ENCODE peak calls at places on chromosomes 16 and 17, in nine cellular contexts. One of them, this sample, is unnamed.

GRCh38 chr17:33875973-33876372 is 379.1 kb upstream of the CCL2 start:
- DNase-seq in mammary epithelial cell: no peak
- DNase-seq in stimulated activated effector memory CD8-positive, alpha-beta T cell treated with anti-CD3 and anti-CD28 coated beads, Interleukin-12 subunit alpha, Interleukin-12 subunit beta, amount 100 ng/mL, for 72 hours: no peak
- DNase-seq in T-helper 1 cell: no peak
- DNase-seq in EL: no peak
- DNase-seq in GF-D8: no peak
- DNase-seq in M059J: no peak
- DNase-seq in KBM-7: no peak
- DNase-seq in NCI-H1105: no peak
- DNase-seq in this sample: no peak

GRCh38 chr17:70636517-70637133 is 467.3 kb downstream of the KCNJ2 start:
- DNase-seq in stimulated activated effector memory CD8-positive, alpha-beta T cell treated with anti-CD3 and anti-CD28 coated beads, Interleukin-12 subunit alpha, Interleukin-12 subunit beta, amount 100 ng/mL, for 72 hours: no peak
- DNase-seq in KBM-7: peak
- DNase-seq in mammary epithelial cell: peak
- DNase-seq in GF-D8: peak
- DNase-seq in NCI-H1105: peak
- DNase-seq in EL: peak
- DNase-seq in M059J: peak
- DNase-seq in T-helper 1 cell: no peak
- DNase-seq in this sample: no peak

GRCh38 chr16:30028438-30029093 is 2.5 kb downstream of the TLCD3B start:
- DNase-seq in NCI-H1105: no peak
- DNase-seq in stimulated activated effector memory CD8-positive, alpha-beta T cell treated with anti-CD3 and anti-CD28 coated beads, Interleukin-12 subunit alpha, Interleukin-12 subunit beta, amount 100 ng/mL, for 72 hours: no peak
- DNase-seq in EL: no peak
- DNase-seq in KBM-7: peak
- DNase-seq in T-helper 1 cell: no peak
- DNase-seq in GF-D8: no peak
- DNase-seq in mammary epithelial cell: no peak
- DNase-seq in M059J: peak
- DNase-seq in this sample: no peak

GRCh38 chr16:83842291-83842690 is 34.5 kb downstream of the HSBP1 start:
- DNase-seq in mammary epithelial cell: no peak
- DNase-seq in stimulated activated effector memory CD8-positive, alpha-beta T cell treated with anti-CD3 and anti-CD28 coated beads, Interleukin-12 subunit alpha, Interleukin-12 subunit beta, amount 100 ng/mL, for 72 hours: no peak
- DNase-seq in EL: no peak
- DNase-seq in KBM-7: no peak
- DNase-seq in T-helper 1 cell: no peak
- DNase-seq in M059J: no peak
- DNase-seq in NCI-H1105: no peak
- DNase-seq in GF-D8: no peak
- DNase-seq in this sample: no peak

GRCh38 chr17:34958438-34958837 is 2.8 kb downstream of the CCT6B start:
- DNase-seq in mammary epithelial cell: no peak
- DNase-seq in EL: no peak
- DNase-seq in KBM-7: no peak
- DNase-seq in T-helper 1 cell: no peak
- DNase-seq in M059J: no peak
- DNase-seq in GF-D8: no peak
- DNase-seq in stimulated activated effector memory CD8-positive, alpha-beta T cell treated with anti-CD3 and anti-CD28 coated beads, Interleukin-12 subunit alpha, Interleukin-12 subunit beta, amount 100 ng/mL, for 72 hours: no peak
- DNase-seq in NCI-H1105: no peak
- DNase-seq in this sample: no peak

GRCh38 chr16:78918805-78919204 is 681.7 kb downstream of the MAF start:
- DNase-seq in EL: no peak
- DNase-seq in GF-D8: no peak
- DNase-seq in mammary epithelial cell: no peak
- DNase-seq in M059J: no peak
- DNase-seq in T-helper 1 cell: no peak
- DNase-seq in NCI-H1105: no peak
- DNase-seq in KBM-7: no peak
- DNase-seq in stimulated activated effector memory CD8-positive, alpha-beta T cell treated with anti-CD3 and anti-CD28 coated beads, Interleukin-12 subunit alpha, Interleukin-12 subunit beta, amount 100 ng/mL, for 72 hours: no peak
- DNase-seq in this sample: no peak

GRCh38 chr17:35947156-35947585 is 3.7 kb upstream of the LYZL6 start:
- DNase-seq in GF-D8: peak
- DNase-seq in NCI-H1105: peak
- DNase-seq in mammary epithelial cell: peak
- DNase-seq in stimulated activated effector memory CD8-positive, alpha-beta T cell treated with anti-CD3 and anti-CD28 coated beads, Interleukin-12 subunit alpha, Interleukin-12 subunit beta, amount 100 ng/mL, for 72 hours: peak
- DNase-seq in M059J: peak
- DNase-seq in T-helper 1 cell: peak
- DNase-seq in EL: peak
- DNase-seq in KBM-7: peak
- DNase-seq in this sample: no peak

GRCh38 chr17:81641825-81642489 is 5.0 kb downstream of the TSPAN10 start:
- DNase-seq in GF-D8: no peak
- DNase-seq in mammary epithelial cell: peak
- DNase-seq in T-helper 1 cell: no peak
- DNase-seq in KBM-7: no peak
- DNase-seq in M059J: peak
- DNase-seq in EL: peak
- DNase-seq in stimulated activated effector memory CD8-positive, alpha-beta T cell treated with anti-CD3 and anti-CD28 coated beads, Interleukin-12 subunit alpha, Interleukin-12 subunit beta, amount 100 ng/mL, for 72 hours: no peak
- DNase-seq in NCI-H1105: no peak
- DNase-seq in this sample: no peak

GRCh38 chr16:70162041-70162451 is 11.5 kb upstream of the CLEC18C start:
- DNase-seq in T-helper 1 cell: no peak
- DNase-seq in KBM-7: no peak
- DNase-seq in EL: peak
- DNase-seq in mammary epithelial cell: peak
- DNase-seq in M059J: peak
- DNase-seq in stimulated activated effector memory CD8-positive, alpha-beta T cell treated with anti-CD3 and anti-CD28 coated beads, Interleukin-12 subunit alpha, Interleukin-12 subunit beta, amount 100 ng/mL, for 72 hours: no peak
- DNase-seq in NCI-H1105: no peak
- DNase-seq in GF-D8: no peak
- DNase-seq in this sample: peak

GRCh38 chr17:4980644-4981216 is 6.7 kb downstream of the CAMTA2 start:
- DNase-seq in EL: peak
- DNase-seq in mammary epithelial cell: no peak
- DNase-seq in T-helper 1 cell: peak
- DNase-seq in KBM-7: peak
- DNase-seq in stimulated activated effector memory CD8-positive, alpha-beta T cell treated with anti-CD3 and anti-CD28 coated beads, Interleukin-12 subunit alpha, Interleukin-12 subunit beta, amount 100 ng/mL, for 72 hours: peak
- DNase-seq in NCI-H1105: peak
- DNase-seq in M059J: peak
- DNase-seq in GF-D8: no peak
- DNase-seq in this sample: no peak

GRCh38 chr16:88062341-88062861 is 111.2 kb downstream of the BANP start:
- DNase-seq in GF-D8: no peak
- DNase-seq in mammary epithelial cell: no peak
- DNase-seq in KBM-7: no peak
- DNase-seq in stimulated activated effector memory CD8-positive, alpha-beta T cell treated with anti-CD3 and anti-CD28 coated beads, Interleukin-12 subunit alpha, Interleukin-12 subunit beta, amount 100 ng/mL, for 72 hours: no peak
- DNase-seq in M059J: no peak
- DNase-seq in NCI-H1105: no peak
- DNase-seq in T-helper 1 cell: no peak
- DNase-seq in EL: peak
- DNase-seq in this sample: peak

GRCh38 chr16:66481081-66481942 is 54.2 kb downstream of the BEAN1 start:
- DNase-seq in T-helper 1 cell: no peak
- DNase-seq in GF-D8: no peak
- DNase-seq in KBM-7: no peak
- DNase-seq in NCI-H1105: no peak
- DNase-seq in stimulated activated effector memory CD8-positive, alpha-beta T cell treated with anti-CD3 and anti-CD28 coated beads, Interleukin-12 subunit alpha, Interleukin-12 subunit beta, amount 100 ng/mL, for 72 hours: no peak
- DNase-seq in EL: no peak
- DNase-seq in mammary epithelial cell: no peak
- DNase-seq in M059J: no peak
- DNase-seq in this sample: no peak

GRCh38 chr17:57480438-57481196 is 224.3 kb downstream of the MSI2 start:
- DNase-seq in NCI-H1105: no peak
- DNase-seq in M059J: peak
- DNase-seq in KBM-7: no peak
- DNase-seq in GF-D8: no peak
- DNase-seq in T-helper 1 cell: no peak
- DNase-seq in stimulated activated effector memory CD8-positive, alpha-beta T cell treated with anti-CD3 and anti-CD28 coated beads, Interleukin-12 subunit alpha, Interleukin-12 subunit beta, amount 100 ng/mL, for 72 hours: no peak
- DNase-seq in EL: peak
- DNase-seq in mammary epithelial cell: peak
- DNase-seq in this sample: no peak

GRCh38 chr17:8138672-8139371 is 13.4 kb downstream of the PER1 start:
- DNase-seq in mammary epithelial cell: peak
- DNase-seq in NCI-H1105: peak
- DNase-seq in T-helper 1 cell: peak
- DNase-seq in stimulated activated effector memory CD8-positive, alpha-beta T cell treated with anti-CD3 and anti-CD28 coated beads, Interleukin-12 subunit alpha, Interleukin-12 subunit beta, amount 100 ng/mL, for 72 hours: peak
- DNase-seq in GF-D8: peak
- DNase-seq in EL: peak
- DNase-seq in KBM-7: peak
- DNase-seq in M059J: peak
- DNase-seq in this sample: peak

GRCh38 chr17:32519769-32520701 is 33.2 kb downstream of the CDK5R1 start:
- DNase-seq in mammary epithelial cell: no peak
- DNase-seq in EL: peak
- DNase-seq in NCI-H1105: no peak
- DNase-seq in M059J: peak
- DNase-seq in GF-D8: no peak
- DNase-seq in T-helper 1 cell: peak
- DNase-seq in stimulated activated effector memory CD8-positive, alpha-beta T cell treated with anti-CD3 and anti-CD28 coated beads, Interleukin-12 subunit alpha, Interleukin-12 subunit beta, amount 100 ng/mL, for 72 hours: no peak
- DNase-seq in KBM-7: no peak
- DNase-seq in this sample: peak

GRCh38 chr17:81960130-81960958 is 643 bp downstream of the NOTUM start:
- DNase-seq in stimulated activated effector memory CD8-positive, alpha-beta T cell treated with anti-CD3 and anti-CD28 coated beads, Interleukin-12 subunit alpha, Interleukin-12 subunit beta, amount 100 ng/mL, for 72 hours: no peak
- DNase-seq in M059J: no peak
- DNase-seq in NCI-H1105: no peak
- DNase-seq in mammary epithelial cell: no peak
- DNase-seq in KBM-7: no peak
- DNase-seq in T-helper 1 cell: no peak
- DNase-seq in GF-D8: no peak
- DNase-seq in EL: no peak
- DNase-seq in this sample: no peak

GRCh38 chr17:10271004-10271620 is 72.7 kb upstream of the GAS7 start:
- DNase-seq in NCI-H1105: no peak
- DNase-seq in GF-D8: no peak
- DNase-seq in T-helper 1 cell: no peak
- DNase-seq in M059J: no peak
- DNase-seq in mammary epithelial cell: no peak
- DNase-seq in stimulated activated effector memory CD8-positive, alpha-beta T cell treated with anti-CD3 and anti-CD28 coated beads, Interleukin-12 subunit alpha, Interleukin-12 subunit beta, amount 100 ng/mL, for 72 hours: no peak
- DNase-seq in EL: no peak
- DNase-seq in KBM-7: peak
- DNase-seq in this sample: peak

GRCh38 chr17:38601539-38602351 is 4.0 kb downstream of the SRCIN1 start:
- DNase-seq in EL: no peak
- DNase-seq in GF-D8: no peak
- DNase-seq in stimulated activated effector memory CD8-positive, alpha-beta T cell treated with anti-CD3 and anti-CD28 coated beads, Interleukin-12 subunit alpha, Interleukin-12 subunit beta, amount 100 ng/mL, for 72 hours: no peak
- DNase-seq in KBM-7: peak
- DNase-seq in mammary epithelial cell: no peak
- DNase-seq in NCI-H1105: peak
- DNase-seq in M059J: no peak
- DNase-seq in T-helper 1 cell: no peak
- DNase-seq in this sample: no peak

GRCh38 chr16:4801051-4801961 is 1.1 kb downstream of the ROGDI start:
- DNase-seq in EL: no peak
- DNase-seq in stimulated activated effector memory CD8-positive, alpha-beta T cell treated with anti-CD3 and anti-CD28 coated beads, Interleukin-12 subunit alpha, Interleukin-12 subunit beta, amount 100 ng/mL, for 72 hours: no peak
- DNase-seq in M059J: no peak
- DNase-seq in KBM-7: no peak
- DNase-seq in NCI-H1105: no peak
- DNase-seq in mammary epithelial cell: no peak
- DNase-seq in GF-D8: no peak
- DNase-seq in T-helper 1 cell: no peak
- DNase-seq in this sample: no peak

GRCh38 chr16:57802635-57803412 is 533 bp upstream of the KIFC3 start:
- DNase-seq in T-helper 1 cell: no peak
- DNase-seq in M059J: no peak
- DNase-seq in stimulated activated effector memory CD8-positive, alpha-beta T cell treated with anti-CD3 and anti-CD28 coated beads, Interleukin-12 subunit alpha, Interleukin-12 subunit beta, amount 100 ng/mL, for 72 hours: no peak
- DNase-seq in mammary epithelial cell: peak
- DNase-seq in GF-D8: peak
- DNase-seq in KBM-7: peak
- DNase-seq in NCI-H1105: no peak
- DNase-seq in EL: no peak
- DNase-seq in this sample: no peak

GRCh38 chr17:69500911-69501429 is 86.5 kb downstream of the MAP2K6 start:
- DNase-seq in mammary epithelial cell: no peak
- DNase-seq in KBM-7: no peak
- DNase-seq in GF-D8: no peak
- DNase-seq in EL: no peak
- DNase-seq in T-helper 1 cell: no peak
- DNase-seq in NCI-H1105: no peak
- DNase-seq in stimulated activated effector memory CD8-positive, alpha-beta T cell treated with anti-CD3 and anti-CD28 coated beads, Interleukin-12 subunit alpha, Interleukin-12 subunit beta, amount 100 ng/mL, for 72 hours: no peak
- DNase-seq in M059J: no peak
- DNase-seq in this sample: no peak

GRCh38 chr17:73025041-73025440 is 67.4 kb downstream of the SLC39A11 start:
- DNase-seq in stimulated activated effector memory CD8-positive, alpha-beta T cell treated with anti-CD3 and anti-CD28 coated beads, Interleukin-12 subunit alpha, Interleukin-12 subunit beta, amount 100 ng/mL, for 72 hours: no peak
- DNase-seq in KBM-7: no peak
- DNase-seq in EL: no peak
- DNase-seq in GF-D8: no peak
- DNase-seq in mammary epithelial cell: no peak
- DNase-seq in M059J: no peak
- DNase-seq in NCI-H1105: no peak
- DNase-seq in T-helper 1 cell: no peak
- DNase-seq in this sample: no peak

This sample was measured in left cardiac atrium.